ENCODE peak calls at places on chromosomes 3 and 15, in five cellular contexts. T, D, B, J and Z are unnamed samples. For H3K9me3, the result is how much of the 10 kb centered on the place peaks cover.

GRCh38 chr15:92638709-92639365 is 16.7 kb downstream of the FAM174B start:
- DNase-seq in D (no peak), B (no peak), J (no peak), T (peak), Z (no peak)

GRCh38 chr15:68765602-68766368 is 54.9 kb downstream of the ANP32A start:
- DNase-seq in B (no peak), T (no peak), D (no peak), J (no peak), Z (no peak)

GRCh38 chr15:28124841-28125240 is 25.7 kb upstream of the OCA2 start:
- DNase-seq in T (peak), B (no peak), D (no peak), J (no peak), Z (no peak)

GRCh38 chr3:49900491-49901153 is 3.1 kb downstream of the MST1R start:
- DNase-seq in D (no peak), B (peak), J (peak), T (peak), Z (no peak)

GRCh38 chr3:63631670-63632069 is 20.8 kb upstream of the SNTN start:
- DNase-seq in T (no peak), J (no peak), B (no peak), D (no peak), Z (no peak)

GRCh38 chr3:29353807-29354206 is 72.9 kb downstream of the RBMS3 start:
- DNase-seq in D (no peak), T (no peak), B (no peak), J (no peak), Z (no peak)

GRCh38 chr3:190064112-190064511 is 56.6 kb downstream of the P3H2 start:
- DNase-seq in J (no peak), B (peak), T (no peak), D (no peak), Z (no peak)

GRCh38 chr15:69893863-69894262 is 203.9 kb downstream of the TLE3 start:
- DNase-seq in B (peak), T (no peak), D (peak), J (peak), Z (no peak)

GRCh38 chr3:57998366-57999283 is 9.6 kb upstream of the FLNB start:
- DNase-seq in B (peak), T (no peak), D (no peak), J (no peak), Z (no peak)

GRCh38 chr3:43046583-43046982 is 59.3 kb downstream of the POMGNT2 start:
- DNase-seq in B (no peak), D (peak), T (no peak), J (no peak), Z (no peak)

GRCh38 chr15:37057831-37058230 is 42.5 kb downstream of the MEIS2 start:
- DNase-seq in J (no peak), T (no peak), D (no peak), B (no peak), Z (no peak)

GRCh38 chr15:101579766-101580165 is 72.4 kb downstream of the TM2D3 start:
- DNase-seq in B (peak), J (no peak), D (no peak), T (no peak), Z (no peak)

GRCh38 chr3:17579289-17580031 is 163.0 kb downstream of the TBC1D5 start:
- DNase-seq in B (no peak), D (no peak), T (no peak), J (no peak), Z (no peak)

GRCh38 chr15:73683624-73684536 is at the start of gene CD276:
- DNase-seq in T (peak), J (peak), B (peak), D (peak), Z (no peak)

GRCh38 chr15:74045184-74045583 is 37.2 kb downstream of the GOLGA6A start:
- DNase-seq in T (no peak), D (no peak), B (no peak), J (no peak), Z (no peak)

GRCh38 chr15:62887113-62887570 is 155.4 kb upstream of the TPM1 start:
- DNase-seq in T (no peak), J (no peak), B (peak), D (peak), Z (no peak)

DNA sequence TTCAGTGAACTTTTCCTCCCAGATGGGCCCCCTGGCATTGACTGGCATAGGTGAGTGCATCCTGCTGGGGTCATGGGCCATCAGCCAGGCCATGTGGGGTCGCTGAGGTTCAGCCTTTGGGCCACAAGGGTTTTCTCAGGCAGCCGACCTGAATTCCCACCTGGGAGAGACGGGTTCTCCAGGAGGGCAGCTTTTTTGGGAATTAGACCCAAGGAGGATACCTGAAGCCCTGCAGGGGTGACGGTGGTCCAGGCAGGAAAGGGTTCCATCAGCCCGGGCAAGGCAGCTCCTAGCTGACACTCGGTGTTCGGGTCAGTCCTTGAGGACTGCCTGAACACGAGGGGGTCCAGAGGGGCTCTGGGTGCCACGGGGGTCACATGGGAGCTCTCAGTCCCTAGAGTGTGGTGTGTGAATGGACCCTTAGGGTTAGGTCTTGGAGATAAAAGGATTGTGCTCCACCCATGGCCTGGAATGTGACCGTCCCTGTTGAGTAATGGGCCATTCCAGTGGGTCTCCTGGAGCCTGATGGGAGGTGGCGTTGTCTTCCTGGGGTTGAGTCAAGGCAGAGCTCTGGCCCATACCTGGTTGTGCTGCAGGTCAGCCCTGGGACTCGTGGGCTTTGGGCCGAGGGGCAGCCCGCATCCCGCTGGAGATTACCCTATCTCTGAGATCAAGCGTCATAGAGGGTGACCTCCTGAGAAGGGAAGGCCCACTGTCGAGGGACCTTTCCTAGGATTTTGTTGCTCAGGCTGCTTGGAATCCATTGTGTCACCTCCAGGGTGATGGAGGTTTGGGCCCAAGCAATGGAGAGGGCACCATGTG is 192.8 kb downstream of the UBE3A start:
- DNase-seq in T (peak), B (no peak), J (no peak), D (no peak), Z (peak)
- H3K9me3 ChIP-seq in T (under half), B (under half), J (under half), D (under half), Z (under half)

GRCh38 chr15:23565395-23566069 is at the start of gene MKRN3:
- DNase-seq in D (no peak), T (no peak), B (peak), J (no peak), Z (no peak)

GRCh38 chr15:23566070-23567050 is 886 bp downstream of the MKRN3 start:
- DNase-seq in D (no peak), T (no peak), B (no peak), J (no peak), Z (peak)

GRCh38 chr15:23567921-23568320 is 2.4 kb downstream of the MKRN3 start:
- DNase-seq in J (no peak), D (no peak), T (no peak), B (no peak), Z (no peak)

GRCh38 chr15:23561914-23562313 is 3.6 kb upstream of the MKRN3 start:
- DNase-seq in T (no peak), B (no peak), J (no peak), D (no peak), Z (no peak)

DNA sequence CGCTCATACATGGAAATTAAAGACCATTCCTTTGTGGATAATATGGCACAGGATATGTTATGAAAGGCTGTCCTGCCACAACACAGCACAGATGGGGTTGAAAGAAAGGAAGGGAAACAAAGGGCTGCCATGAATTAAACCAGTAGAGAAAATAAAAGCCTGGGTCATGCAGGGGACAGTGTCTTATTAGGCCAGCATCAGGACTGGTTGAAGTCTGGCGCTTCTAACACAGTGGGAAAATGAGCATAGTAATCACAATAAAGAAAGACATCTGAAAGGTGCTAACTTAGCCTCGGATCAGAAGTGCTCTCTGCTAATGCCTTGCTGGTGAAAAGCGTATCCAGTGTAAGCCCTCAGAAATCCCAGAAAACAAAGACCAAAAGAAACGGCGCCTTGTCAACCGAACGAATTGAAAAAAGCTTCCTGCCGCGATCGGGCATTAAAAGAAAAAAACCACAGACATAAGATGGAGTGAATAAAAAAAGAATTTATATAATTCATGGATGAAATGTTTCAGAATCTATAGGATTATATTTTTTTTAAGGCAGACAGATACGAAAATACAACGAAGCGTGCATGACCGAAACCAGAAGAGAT is 578 bp upstream of the MKRN3 start:
- DNase-seq in D (no peak), B (no peak), J (no peak), T (no peak), Z (no peak)
- H3K9me3 ChIP-seq in D (under half), B (under half), J (under half), T (under half), Z (under half)

GRCh38 chr15:87293016-87293415 is 963.5 kb downstream of the NTRK3 start:
- DNase-seq in J (no peak), T (no peak), D (no peak), B (no peak), Z (no peak)
- H3K9me3 ChIP-seq in J (under half), T (under half), D (under half), B (under half), Z (under half)

GRCh38 chr15:25683415-25683814 is 179.7 kb downstream of the ATP10A start:
- DNase-seq in J (no peak), D (no peak), B (no peak), T (no peak), Z (no peak)

GRCh38 chr15:25684521-25685215 is 178.5 kb downstream of the ATP10A start:
- DNase-seq in T (peak), D (peak), J (peak), B (peak), Z (no peak)

GRCh38 chr15:25687276-25687675 is 175.9 kb downstream of the ATP10A start:
- DNase-seq in D (no peak), T (peak), B (no peak), J (no peak), Z (no peak)

GRCh38 chr15:25683911-25684310 is 179.2 kb downstream of the ATP10A start:
- DNase-seq in J (no peak), T (peak), B (peak), D (no peak), Z (no peak)

GRCh38 chr15:25685216-25685569 is 177.9 kb downstream of the ATP10A start:
- DNase-seq in D (no peak), B (no peak), J (no peak), T (peak), Z (no peak)
- H3K9me3 ChIP-seq in D (under half), B (under half), J (under half), T (under half), Z (under half)